ENCODE peak calls at places on chromosomes 13 and 19, in four cellular contexts. One of them, this sample, is unnamed.

GRCh38 chr13:51324714-51325440 is 14.6 kb upstream of the SERPINE3 start:
- DNase-seq in K562: no peak
- DNase-seq in HCT116: no peak
- DNase-seq in HepG2: no peak
- DNase-seq in this sample: no peak

GRCh38 chr13:107590556-107590955 is 624.8 kb downstream of the LIG4 start:
- DNase-seq in K562: no peak
- DNase-seq in HCT116: no peak
- DNase-seq in HepG2: no peak
- DNase-seq in this sample: no peak

GRCh38 chr13:23696610-23697009 is 126.4 kb downstream of the TNFRSF19 start:
- DNase-seq in K562: no peak
- DNase-seq in HCT116: no peak
- DNase-seq in HepG2: no peak
- DNase-seq in this sample: no peak

GRCh38 chr19:52946322-52947310 is 16.1 kb downstream of the ZNF816 start:
- DNase-seq in K562: peak; percentile 12
- DNase-seq in HCT116: no peak
- DNase-seq in HepG2: no peak
- DNase-seq in this sample: no peak

GRCh38 chr13:80399340-80400163 is 58.6 kb upstream of the SPRY2 start:
- DNase-seq in K562: no peak
- DNase-seq in HCT116: no peak
- DNase-seq in HepG2: no peak
- DNase-seq in this sample: no peak

GRCh38 chr19:7978196-7978825 is 27.1 kb downstream of the ELAVL1 start:
- DNase-seq in K562: no peak
- DNase-seq in HCT116: no peak
- DNase-seq in HepG2: no peak
- DNase-seq in this sample: no peak

GRCh38 chr19:41089955-41090354 is 1.7 kb downstream of the CYP2A13 start:
- DNase-seq in K562: no peak
- DNase-seq in HCT116: no peak
- DNase-seq in HepG2: no peak
- DNase-seq in this sample: no peak

GRCh38 chr13:38024431-38024830 is 154.9 kb upstream of the TRPC4 start:
- DNase-seq in K562: no peak
- DNase-seq in HCT116: no peak
- DNase-seq in HepG2: no peak
- DNase-seq in this sample: no peak

GRCh38 chr19:58460039-58460438 is 6.8 kb upstream of the ZNF324 start:
- DNase-seq in K562: no peak
- DNase-seq in HCT116: no peak
- DNase-seq in HepG2: no peak
- DNase-seq in this sample: no peak

GRCh38 chr19:18090545-18091216 is 3.9 kb upstream of the IL12RB1 start:
- DNase-seq in K562: peak; percentile 61
- DNase-seq in HCT116: no peak
- DNase-seq in HepG2: no peak
- DNase-seq in this sample: no peak

GRCh38 chr13:110320645-110321044 is 13.6 kb downstream of the COL4A2 start:
- DNase-seq in K562: no peak
- DNase-seq in HCT116: no peak
- DNase-seq in HepG2: no peak
- DNase-seq in this sample: no peak

GRCh38 chr13:48232420-48233096 is 448 bp upstream of the ITM2B start:
- DNase-seq in K562: peak; percentile 27
- DNase-seq in HCT116: no peak
- DNase-seq in HepG2: peak; percentile 57
- DNase-seq in this sample: no peak

GRCh38 chr13:97975280-97975850 is 21.9 kb downstream of the IPO5 start:
- DNase-seq in K562: no peak
- DNase-seq in HCT116: no peak
- DNase-seq in HepG2: no peak
- DNase-seq in this sample: no peak

GRCh38 chr13:74290324-74290773 is 156.1 kb upstream of the KLF12 start:
- DNase-seq in K562: no peak
- DNase-seq in HCT116: peak; percentile 73
- DNase-seq in HepG2: peak; percentile 9
- DNase-seq in this sample: no peak

GRCh38 chr19:861756-862528 is 2.5 kb downstream of the CFD start:
- DNase-seq in K562: peak; percentile 95
- DNase-seq in HCT116: peak; percentile 63
- DNase-seq in HepG2: peak; percentile 41
- DNase-seq in this sample: no peak

GRCh38 chr13:100646871-100647270 is 27.7 kb downstream of the TMTC4 start:
- DNase-seq in K562: no peak
- DNase-seq in HCT116: no peak
- DNase-seq in HepG2: no peak
- DNase-seq in this sample: no peak

GRCh38 chr13:49655906-49656305 is 27.6 kb downstream of the ARL11 start:
- DNase-seq in K562: no peak
- DNase-seq in HCT116: no peak
- DNase-seq in HepG2: no peak
- DNase-seq in this sample: no peak

GRCh38 chr13:88074794-88075509 is 403.8 kb downstream of the SLITRK5 start:
- DNase-seq in K562: no peak
- DNase-seq in HCT116: no peak
- DNase-seq in HepG2: no peak
- DNase-seq in this sample: no peak

GRCh38 chr19:19049406-19049805 is 14.4 kb upstream of the SLC25A42 start:
- DNase-seq in K562: no peak
- DNase-seq in HCT116: no peak
- DNase-seq in HepG2: no peak
- DNase-seq in this sample: no peak

GRCh38 chr13:21039097-21039800 is 22.1 kb downstream of the LATS2 start:
- DNase-seq in K562: no peak
- DNase-seq in HCT116: no peak
- DNase-seq in HepG2: no peak
- DNase-seq in this sample: no peak

GRCh38 chr13:76725211-76725610 is 161.0 kb downstream of the KCTD12 start:
- DNase-seq in K562: no peak
- DNase-seq in HCT116: no peak
- DNase-seq in HepG2: no peak
- DNase-seq in this sample: no peak

DNA sequence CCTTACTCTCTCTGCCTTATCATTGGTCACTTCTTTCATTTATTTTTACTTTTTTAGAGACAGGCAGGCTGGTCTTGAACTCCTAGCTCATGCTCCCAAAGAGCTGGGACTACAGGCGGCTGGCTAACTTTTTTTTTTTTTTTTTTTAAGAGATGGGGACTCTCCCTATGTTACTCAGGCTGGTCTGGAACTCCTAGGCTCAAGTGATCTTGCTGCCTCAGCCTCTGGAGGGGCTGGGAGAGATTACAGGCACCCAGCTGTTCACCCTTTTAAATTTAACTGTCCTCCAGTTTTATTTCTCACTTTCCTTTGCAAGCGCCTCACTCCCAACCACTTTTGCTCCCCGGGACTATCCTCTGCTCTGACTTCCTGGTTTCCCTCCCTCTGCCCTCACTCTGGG is 5.6 kb upstream of the CLDN10 start:
- DNase-seq in K562: no peak
- DNase-seq in HCT116: no peak
- DNase-seq in HepG2: no peak
- DNase-seq in this sample: no peak
- H3K27me3 ChIP-seq in K562: peaks cover 2% of the 10 kb centered on the region
- H3K27me3 ChIP-seq in HCT116: no peaks in the 10 kb centered on the region
- H3K27me3 ChIP-seq in HepG2: peaks cover 1% of the 10 kb centered on the region
- H3K27me3 ChIP-seq in this sample: no peaks in the 10 kb centered on the region

DNA sequence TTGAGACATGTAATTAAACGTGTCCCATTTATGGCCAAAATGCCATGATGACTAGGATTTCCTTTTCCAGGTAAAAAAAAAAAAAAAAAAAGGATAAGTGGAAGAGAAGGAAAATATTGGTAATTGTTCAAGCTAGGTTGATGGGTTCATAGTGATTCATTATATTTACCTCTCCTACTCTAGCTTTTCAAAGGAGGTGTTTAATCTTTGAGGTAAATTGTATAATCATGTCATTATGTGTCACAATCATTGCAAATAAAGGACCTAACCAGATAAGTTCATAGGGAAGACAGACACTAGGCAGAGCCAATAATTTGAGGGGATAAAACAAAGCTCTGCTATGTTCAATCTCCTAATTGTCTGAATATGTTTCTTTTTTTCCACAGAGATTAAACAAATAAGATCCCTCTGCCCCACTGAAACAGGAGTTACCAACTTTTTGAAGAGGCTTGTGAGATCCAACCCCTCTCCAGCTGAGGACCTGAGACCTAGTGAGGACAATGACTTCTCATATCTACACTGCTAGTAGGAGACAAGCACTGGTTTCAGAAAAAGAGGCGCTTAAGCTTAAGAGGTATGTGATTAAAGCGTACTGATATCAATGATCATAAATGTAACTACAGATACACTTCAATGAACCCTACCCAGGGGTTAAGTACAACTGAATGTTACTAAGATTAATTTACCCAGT is 61.4 kb downstream of the USP12 start:
- DNase-seq in K562: no peak
- DNase-seq in HCT116: no peak
- DNase-seq in HepG2: no peak
- DNase-seq in this sample: no peak
- TF ChIP-seq TCF7L2 in K562: no peak
- TF ChIP-seq TCF7L2 in HCT116: no peak
- TF ChIP-seq TCF7L2 in HepG2: no peak
- TF ChIP-seq TCF7L2 in this sample: no peak

GRCh38 chr19:50911206-50912101 is at the start of gene KLK4:
- DNase-seq in K562: no peak
- DNase-seq in HCT116: no peak
- DNase-seq in HepG2: no peak
- DNase-seq in this sample: no peak

GRCh38 chr19:50912102-50912599 is 956 bp upstream of the KLK4 start:
- DNase-seq in K562: no peak
- DNase-seq in HCT116: no peak
- DNase-seq in HepG2: no peak
- DNase-seq in this sample: no peak

GRCh38 chr19:50912727-50913716 is 1.8 kb upstream of the KLK4 start:
- DNase-seq in K562: no peak
- DNase-seq in HCT116: no peak
- DNase-seq in HepG2: no peak
- DNase-seq in this sample: no peak

GRCh38 chr19:50909240-50910070 is 1.7 kb downstream of the KLK4 start:
- DNase-seq in K562: peak; percentile 93
- DNase-seq in HCT116: peak; percentile 85
- DNase-seq in HepG2: peak; percentile 13
- DNase-seq in this sample: no peak

GRCh38 chr19:50910722-50911121 is 473 bp downstream of the KLK4 start:
- DNase-seq in K562: no peak
- DNase-seq in HCT116: no peak
- DNase-seq in HepG2: no peak
- DNase-seq in this sample: no peak
- H3K27me3 ChIP-seq in K562: peaks cover 47% of the 10 kb centered on the region
- H3K27me3 ChIP-seq in HCT116: peaks cover 9% of the 10 kb centered on the region
- H3K27me3 ChIP-seq in HepG2: peaks cover 3% of the 10 kb centered on the region
- H3K27me3 ChIP-seq in this sample: peaks cover 8% of the 10 kb centered on the region

GRCh38 chr19:38664503-38665211 is 17.2 kb downstream of the ACTN4 start:
- DNase-seq in K562: peak; percentile 81
- DNase-seq in HCT116: no peak
- DNase-seq in HepG2: no peak
- DNase-seq in this sample: no peak

GRCh38 chr19:38667552-38668205 is 20.2 kb downstream of the ACTN4 start:
- DNase-seq in K562: no peak
- DNase-seq in HCT116: no peak
- DNase-seq in HepG2: no peak
- DNase-seq in this sample: no peak

GRCh38 chr19:38665950-38666661 is 18.7 kb downstream of the ACTN4 start:
- DNase-seq in K562: no peak
- DNase-seq in HCT116: no peak
- DNase-seq in HepG2: peak; percentile 68
- DNase-seq in this sample: no peak

GRCh38 chr19:38665219-38665931 is 17.9 kb downstream of the ACTN4 start:
- DNase-seq in K562: no peak
- DNase-seq in HCT116: no peak
- DNase-seq in HepG2: no peak
- DNase-seq in this sample: no peak

GRCh38 chr19:38666662-38667448 is 19.4 kb downstream of the ACTN4 start:
- DNase-seq in K562: no peak
- DNase-seq in HCT116: no peak
- DNase-seq in HepG2: no peak
- DNase-seq in this sample: no peak
- TF ChIP-seq TCF7L2 in K562: no peak
- TF ChIP-seq TCF7L2 in HCT116: no peak
- TF ChIP-seq TCF7L2 in HepG2: no peak
- TF ChIP-seq TCF7L2 in this sample: no peak

DNA sequence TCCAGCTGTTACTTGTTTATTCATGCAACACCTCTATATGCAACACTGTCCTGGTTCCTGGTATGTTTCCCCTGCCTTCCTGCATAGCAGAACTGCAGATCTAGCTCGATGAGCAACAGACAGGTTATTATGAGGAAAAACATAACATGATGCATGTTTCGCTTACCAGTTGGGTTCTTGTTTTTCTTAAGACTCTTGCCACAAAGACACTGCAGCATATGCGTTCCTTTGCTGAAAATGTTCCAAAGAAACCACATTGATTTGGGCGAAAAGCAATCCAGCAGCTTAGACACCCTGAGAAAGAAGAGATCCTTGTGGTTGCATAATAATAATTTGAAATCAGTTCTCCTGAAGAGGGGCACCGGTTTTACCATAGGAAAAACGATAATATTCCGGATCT is 543 bp downstream of the FGF14 start:
- DNase-seq in K562: no peak
- DNase-seq in HCT116: no peak
- DNase-seq in HepG2: no peak
- DNase-seq in this sample: no peak
- H3K27me3 ChIP-seq in K562: peaks cover 6% of the 10 kb centered on the region
- H3K27me3 ChIP-seq in HCT116: no peaks in the 10 kb centered on the region
- H3K27me3 ChIP-seq in HepG2: no peaks in the 10 kb centered on the region
- H3K27me3 ChIP-seq in this sample: peaks cover 8% of the 10 kb centered on the region

GRCh38 chr13:40061466-40062450 is 406.3 kb downstream of the COG6 start:
- DNase-seq in K562: no peak
- DNase-seq in HCT116: no peak
- DNase-seq in HepG2: no peak
- DNase-seq in this sample: no peak

GRCh38 chr13:40059540-40060232 is 404.2 kb downstream of the COG6 start:
- DNase-seq in K562: no peak
- DNase-seq in HCT116: no peak
- DNase-seq in HepG2: no peak
- DNase-seq in this sample: no peak

GRCh38 chr13:40060318-40061007 is 405.0 kb downstream of the COG6 start:
- DNase-seq in K562: no peak
- DNase-seq in HCT116: no peak
- DNase-seq in HepG2: no peak
- DNase-seq in this sample: no peak

GRCh38 chr13:40057228-40057627 is 401.8 kb downstream of the COG6 start:
- DNase-seq in K562: no peak
- DNase-seq in HCT116: no peak
- DNase-seq in HepG2: no peak
- DNase-seq in this sample: no peak

GRCh38 chr13:40058757-40059236 is 403.3 kb downstream of the COG6 start:
- DNase-seq in K562: no peak
- DNase-seq in HCT116: no peak
- DNase-seq in HepG2: no peak
- DNase-seq in this sample: no peak
- TF ChIP-seq TCF7L2 in K562: no peak
- TF ChIP-seq TCF7L2 in HCT116: no peak
- TF ChIP-seq TCF7L2 in HepG2: no peak
- TF ChIP-seq TCF7L2 in this sample: no peak

GRCh38 chr19:3862826-3863500 is 5.9 kb downstream of the ZFR2 start:
- DNase-seq in K562: no peak
- DNase-seq in HCT116: no peak
- DNase-seq in HepG2: no peak
- DNase-seq in this sample: no peak
- H3K27me3 ChIP-seq in K562: peaks cover 69% of the 10 kb centered on the region
- H3K27me3 ChIP-seq in HCT116: peaks cover 3% of the 10 kb centered on the region
- H3K27me3 ChIP-seq in HepG2: peaks cover 3% of the 10 kb centered on the region
- H3K27me3 ChIP-seq in this sample: no peaks in the 10 kb centered on the region

GRCh38 chr13:29994911-29995601 is 144.6 kb upstream of the UBL3 start:
- DNase-seq in K562: no peak
- DNase-seq in HCT116: no peak
- DNase-seq in HepG2: no peak
- DNase-seq in this sample: no peak
- TF ChIP-seq TCF7L2 in K562: no peak
- TF ChIP-seq TCF7L2 in HCT116: no peak
- TF ChIP-seq TCF7L2 in HepG2: no peak
- TF ChIP-seq TCF7L2 in this sample: no peak